ENCODE peak calls at places on chromosome 2, in eight cellular contexts. F, W, B, N, Z, Q, I and O are unnamed samples.

GRCh38 chr2:227597993-227598392 is 700 bp upstream of the SCYGR2 start:
- DNase-seq in Q (no peak), W (no peak), I (no peak), F (no peak), Z (no peak), N (no peak), B (no peak), O (no peak)

GRCh38 chr2:83104202-83104601 is 1354.9 kb downstream of the SUCLG1 start:
- DNase-seq in B (no peak), Z (no peak), W (no peak), Q (no peak), F (no peak), I (no peak), N (no peak), O (no peak)

GRCh38 chr2:233079953-233080835 is 20.1 kb downstream of the INPP5D start:
- DNase-seq in B (no peak), W (no peak), Z (no peak), I (no peak), N (no peak), F (no peak), Q (no peak), O (no peak)

GRCh38 chr2:224816816-224817215 is 100.7 kb upstream of the CCDC195 start:
- DNase-seq in Q (peak), Z (no peak), W (peak), N (peak), F (peak), I (no peak), B (no peak), O (no peak)

GRCh38 chr2:227608469-227609338 is 5.9 kb downstream of the SCYGR3 start:
- DNase-seq in Q (no peak), N (no peak), I (no peak), B (no peak), F (no peak), Z (no peak), W (no peak), O (no peak)

GRCh38 chr2:4882421-4882820 is 809.8 kb upstream of the SOX11 start:
- DNase-seq in Q (no peak), Z (no peak), B (no peak), F (no peak), I (no peak), W (no peak), N (no peak), O (no peak)

GRCh38 chr2:64052468-64053241 is 33.4 kb upstream of the VPS54 start:
- DNase-seq in B (no peak), I (no peak), F (no peak), Q (no peak), Z (no peak), N (no peak), W (no peak), O (no peak)

GRCh38 chr2:19540739-19541503 is 182.5 kb upstream of the OSR1 start:
- DNase-seq in I (no peak), F (peak), B (no peak), W (peak), N (peak), Q (peak), Z (no peak), O (no peak)

GRCh38 chr2:188997276-188997675 is 23.1 kb downstream of the COL3A1 start:
- DNase-seq in W (peak), I (no peak), Z (no peak), F (no peak), Q (peak), N (no peak), B (no peak), O (no peak)

GRCh38 chr2:99156901-99157300 is 2.1 kb downstream of the LIPT1 start:
- DNase-seq in F (no peak), Z (no peak), B (no peak), Q (no peak), I (no peak), W (no peak), N (no peak), O (no peak)

GRCh38 chr2:152031747-152032146 is 67.1 kb downstream of the CACNB4 start:
- DNase-seq in W (no peak), F (no peak), N (no peak), I (no peak), Z (no peak), B (no peak), Q (no peak), O (no peak)

DNA sequence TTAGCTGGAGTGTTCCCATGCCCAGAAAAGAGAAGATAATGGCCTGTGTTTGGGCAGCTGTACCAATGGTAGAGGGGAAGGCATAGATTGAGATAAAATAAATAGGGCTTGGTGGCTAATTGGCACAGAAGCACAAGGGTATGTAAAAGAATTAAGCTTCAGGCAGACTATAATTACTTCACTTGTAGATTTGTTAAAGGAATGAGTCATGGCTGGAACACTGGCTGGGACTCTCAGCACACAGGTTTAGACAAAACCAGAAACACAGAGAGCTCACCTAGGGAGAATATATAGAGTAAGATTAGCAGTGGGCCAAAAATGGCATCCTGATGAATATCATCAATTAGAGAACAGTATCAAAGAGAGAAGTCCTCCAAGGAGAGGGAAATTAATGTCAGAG is 198.3 kb upstream of the FIGN start:
- DNase-seq in F (no peak), Z (no peak), I (no peak), W (no peak), Q (no peak), B (no peak), N (no peak), O (no peak)
- TF ChIP-seq CTCF in F (no peak), Z (no peak), I (no peak), W (no peak), Q (no peak), B (no peak), N (no peak), O (no peak)

GRCh38 chr2:235737396-235737795 is 243.6 kb downstream of the AGAP1 start:
- DNase-seq in W (no peak), N (no peak), B (no peak), Q (no peak), F (no peak), Z (no peak), I (no peak), O (no peak)

GRCh38 chr2:235729182-235729929 is 235.5 kb downstream of the AGAP1 start:
- DNase-seq in Z (no peak), F (no peak), N (no peak), I (no peak), B (no peak), W (no peak), Q (no peak), O (no peak)

GRCh38 chr2:235734700-235735205 is 240.9 kb downstream of the AGAP1 start:
- DNase-seq in Q (peak), I (no peak), W (peak), Z (peak), B (peak), F (no peak), N (no peak), O (no peak)

GRCh38 chr2:235737840-235738239 is 244.0 kb downstream of the AGAP1 start:
- DNase-seq in I (no peak), N (no peak), Z (no peak), Q (no peak), W (no peak), B (no peak), F (no peak), O (no peak)

DNA sequence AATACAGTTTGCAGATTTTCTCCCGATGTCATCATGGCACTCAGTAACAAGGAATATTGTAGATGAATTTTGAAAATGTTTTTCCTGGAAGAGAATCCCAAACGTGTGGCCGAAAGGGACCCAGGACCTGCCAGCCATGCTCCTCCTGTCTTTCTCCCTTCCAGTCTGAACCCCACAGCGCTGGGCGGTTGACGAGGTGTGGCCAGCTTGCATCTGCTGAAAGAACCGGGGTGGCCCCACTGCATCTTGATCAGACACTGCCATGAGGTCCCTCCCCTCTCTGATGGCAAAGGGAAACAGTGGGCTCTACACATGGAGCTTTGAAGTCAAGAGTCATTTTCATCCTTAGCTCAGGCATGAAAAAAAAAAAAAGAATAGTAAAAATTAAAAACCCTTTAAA is 240.3 kb downstream of the AGAP1 start:
- DNase-seq in I (no peak), W (no peak), F (no peak), Z (no peak), B (no peak), N (no peak), Q (no peak), O (no peak)
- H3K4me3 ChIP-seq in I (no peak), W (no peak), F (no peak), Z (no peak), B (no peak), N (no peak), Q (no peak), O (no peak)

GRCh38 chr2:177717831-177718618 is 325.5 kb downstream of the AGPS start:
- DNase-seq in W (peak), Q (no peak), B (no peak), N (no peak), I (no peak), F (no peak), Z (no peak), O (no peak)
- TF ChIP-seq CTCF in W (peak), Q (peak), B (no peak), N (no peak), I (no peak), F (peak), Z (peak), O (no peak)

GRCh38 chr2:127386764-127387654 is 766 bp downstream of the MAP3K2 start:
- DNase-seq in W (peak), F (peak), N (peak), Z (peak), I (peak), B (peak), Q (peak), O (peak)

GRCh38 chr2:127387655-127388422 is at the start of gene MAP3K2:
- DNase-seq in W (peak), Q (peak), I (peak), B (peak), Z (peak), F (peak), N (peak), O (peak)

GRCh38 chr2:127384529-127384928 is 3.2 kb downstream of the MAP3K2 start:
- DNase-seq in W (no peak), I (no peak), Z (no peak), F (no peak), B (no peak), Q (no peak), N (no peak), O (no peak)

GRCh38 chr2:127388423-127389164 is 819 bp upstream of the MAP3K2 start:
- DNase-seq in W (peak), N (no peak), F (no peak), B (no peak), I (no peak), Z (no peak), Q (peak), O (no peak)

DNA sequence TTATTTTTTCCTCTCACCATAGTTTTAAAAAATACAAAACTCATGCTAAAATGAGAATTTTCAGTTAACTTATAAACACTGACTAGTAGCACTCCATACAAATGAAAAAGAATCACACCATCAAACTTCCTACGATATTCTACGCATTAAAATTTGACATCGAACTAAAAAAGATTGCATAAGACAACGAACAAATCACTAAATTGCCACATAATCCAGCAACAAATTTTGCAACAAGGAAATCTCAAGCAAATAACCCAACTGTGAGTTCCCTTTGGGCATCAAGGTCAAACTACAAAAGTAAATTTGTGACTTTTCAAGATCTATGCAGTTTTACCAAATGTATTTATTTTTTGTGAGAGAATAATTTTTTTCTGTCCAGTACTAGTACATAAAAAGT is 1.5 kb downstream of the MAP3K2 start:
- DNase-seq in N (no peak), Q (peak), F (no peak), B (no peak), W (peak), Z (no peak), I (no peak), O (no peak)
- H3K4me3 ChIP-seq in N (no peak), Q (peak), F (peak), B (peak), W (peak), Z (peak), I (peak), O (peak)